ENCODE peak calls at places on chromosomes 12 and 14, in ten cellular contexts. H is fibroblast of lung; E is body of pancreas; O is prostate gland; L is CD4-positive, alpha-beta memory T cell; U is H9; Y is tibial artery; Z is neuronal stem cell; F is lung; N is A549. G is an unnamed sample. For H3K4me1, the result is how much of the 10 kb centered on the place peaks cover.

GRCh38 chr14:20690848-20691640 is 2.5 kb downstream of the ANG start:
- DNase-seq in E (peak), L (peak), F (peak), Y (peak), U (no peak), Z (peak), N (peak), H (peak), O (peak), G (no peak)

GRCh38 chr12:64633940-64634337 is 23.6 kb downstream of the RASSF3 start:
- DNase-seq in O (peak), N (peak), F (peak), Y (peak), U (no peak), L (no peak), Z (no peak), E (peak), H (peak), G (peak)

GRCh38 chr14:100498068-100498467 is 89.1 kb downstream of the BEGAIN start:
- DNase-seq in U (no peak), H (no peak), L (no peak), E (no peak), Y (no peak), N (no peak), F (no peak), Z (no peak), O (no peak), G (no peak)

GRCh38 chr14:46861753-46862152 is 210.2 kb upstream of the RPL10L start:
- DNase-seq in Z (no peak), F (no peak), L (no peak), O (no peak), Y (no peak), U (no peak), H (no peak), N (no peak), E (no peak), G (no peak)

GRCh38 chr14:51095854-51096823 is 1.2 kb upstream of the TRIM9 start:
- DNase-seq in Y (peak), N (peak), Z (peak), E (no peak), O (no peak), U (peak), H (peak), L (no peak), F (no peak), G (peak)

GRCh38 chr14:53515264-53515663 is 362.1 kb upstream of the DDHD1 start:
- DNase-seq in E (no peak), Y (no peak), L (no peak), H (peak), N (no peak), Z (no peak), O (no peak), U (no peak), F (no peak), G (no peak)

GRCh38 chr14:93269341-93270068 is 62.4 kb downstream of the UBR7 start:
- DNase-seq in N (peak), O (no peak), F (no peak), E (no peak), U (no peak), H (peak), L (no peak), Y (peak), Z (no peak), G (no peak)

GRCh38 chr12:25557830-25558436 is 4.8 kb upstream of the LMNTD1 start:
- DNase-seq in U (no peak), Y (no peak), O (peak), E (peak), L (no peak), H (peak), N (peak), Z (peak), F (no peak), G (no peak)

GRCh38 chr12:117130806-117131205 is 31.6 kb upstream of the TESC start:
- DNase-seq in Y (no peak), F (no peak), E (no peak), N (no peak), L (no peak), Z (no peak), U (no peak), H (no peak), O (no peak), G (no peak)

GRCh38 chr14:104214411-104214810 is 76.0 kb downstream of the KIF26A start:
- DNase-seq in O (no peak), H (no peak), L (no peak), Y (no peak), F (no peak), Z (no peak), E (no peak), U (no peak), N (no peak), G (peak)

GRCh38 chr14:53011053-53011462 is 60.2 kb upstream of the FERMT2 start:
- DNase-seq in U (peak), F (peak), H (peak), Y (peak), E (peak), Z (peak), O (no peak), N (peak), L (no peak), G (peak)

GRCh38 chr12:104006929-104007328 is 41.3 kb downstream of the TDG start:
- DNase-seq in O (no peak), F (no peak), E (no peak), L (no peak), Z (no peak), N (peak), U (no peak), Y (no peak), H (peak), G (no peak)

GRCh38 chr12:101933866-101934514 is 56.6 kb downstream of the DRAM1 start:
- DNase-seq in E (no peak), F (no peak), Y (peak), O (no peak), N (no peak), U (no peak), H (no peak), L (no peak), Z (no peak), G (peak)

GRCh38 chr14:39265741-39266588 is 32.2 kb downstream of the MIA2 start:
- DNase-seq in E (no peak), Z (no peak), O (no peak), L (no peak), F (no peak), N (no peak), H (peak), U (no peak), Y (no peak), G (no peak)

GRCh38 chr12:131458931-131459575 is 251.8 kb upstream of the SFSWAP start:
- DNase-seq in L (no peak), E (no peak), U (peak), Z (no peak), Y (no peak), H (no peak), O (no peak), F (no peak), N (no peak), G (no peak)

GRCh38 chr12:122350444-122350843 is 72.0 kb downstream of the CLIP1 start:
- DNase-seq in N (no peak), L (no peak), F (no peak), O (no peak), Y (peak), Z (no peak), U (no peak), H (peak), E (no peak), G (peak)

GRCh38 chr12:12717586-12718381 is 616 bp downstream of the CDKN1B start:
- DNase-seq in N (no peak), H (no peak), F (no peak), U (peak), Z (no peak), E (peak), O (no peak), L (peak), Y (peak), G (peak)
- H3K4me1 ChIP-seq in N (half or more), H (under half), F (under half), U (under half), Z (under half), E (half or more), O (under half), L (under half), Y (half or more), G (under half)

GRCh38 chr12:119047641-119048040 is 66.3 kb downstream of the SRRM4 start:
- DNase-seq in F (no peak), Z (no peak), E (no peak), Y (no peak), U (no peak), N (no peak), L (no peak), O (no peak), H (no peak), G (no peak)

GRCh38 chr12:119055977-119056376 is 74.6 kb downstream of the SRRM4 start:
- DNase-seq in Y (no peak), F (no peak), L (no peak), O (no peak), E (no peak), H (no peak), Z (no peak), U (no peak), N (no peak), G (no peak)

GRCh38 chr12:119052001-119052400 is 70.7 kb downstream of the SRRM4 start:
- DNase-seq in N (no peak), Z (no peak), E (no peak), O (no peak), L (no peak), Y (no peak), U (no peak), F (no peak), H (no peak), G (no peak)

GRCh38 chr12:119050663-119051062 is 69.3 kb downstream of the SRRM4 start:
- DNase-seq in U (no peak), Y (no peak), L (no peak), E (no peak), H (no peak), Z (no peak), F (no peak), N (no peak), O (no peak), G (no peak)

DNA sequence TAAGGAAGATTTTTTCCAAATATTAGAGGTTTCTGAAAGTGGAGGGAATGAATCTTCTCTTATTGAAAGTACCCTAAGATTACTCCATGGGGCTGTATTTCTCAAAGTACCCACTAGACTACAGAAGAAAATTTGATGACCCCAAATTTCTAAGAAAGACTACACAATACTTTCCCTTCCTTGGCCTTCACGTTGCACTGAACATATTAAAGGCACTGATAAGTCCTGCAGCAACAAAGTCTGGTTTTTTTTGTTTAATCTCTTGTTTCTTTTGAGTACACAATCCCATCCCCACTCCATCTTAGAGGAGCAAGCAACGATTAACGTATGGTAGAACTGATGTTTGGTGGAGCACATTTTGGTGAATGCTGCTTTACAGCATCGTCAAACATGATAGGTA is 70.1 kb downstream of the SRRM4 start:
- DNase-seq in E (no peak), N (no peak), L (no peak), H (no peak), F (no peak), Z (no peak), O (no peak), U (no peak), Y (no peak), G (no peak)
- H3K27ac ChIP-seq in E (no peak), N (no peak), L (no peak), H (no peak), F (no peak), Z (no peak), O (no peak), U (no peak), Y (no peak), G (no peak)

DNA sequence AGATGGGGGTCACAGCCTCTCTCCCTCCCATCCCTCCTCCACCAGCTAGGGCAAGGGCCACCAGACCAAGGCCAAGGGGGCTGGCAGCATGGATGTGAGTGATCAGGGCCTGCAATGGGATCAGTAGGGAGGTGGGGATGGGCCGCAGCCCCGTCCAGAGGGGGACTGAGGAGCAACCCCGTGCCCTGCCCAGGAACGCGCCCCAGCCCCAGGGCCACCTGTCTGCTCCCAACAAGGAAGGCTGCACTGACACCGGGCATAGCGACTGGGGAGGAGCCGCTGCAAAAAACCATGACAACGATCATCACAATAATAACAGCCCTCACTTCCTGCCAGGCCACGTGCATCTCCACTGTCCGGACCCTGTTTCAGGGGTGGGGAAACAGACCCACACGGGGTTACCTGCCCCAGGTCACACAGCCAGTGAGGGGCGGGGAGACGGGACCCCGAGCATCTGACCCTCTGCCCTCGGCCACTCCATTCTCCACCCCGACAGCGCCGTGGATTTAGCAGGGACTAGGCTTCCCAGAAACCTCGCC is 24.3 kb downstream of the NCOR2 start:
- DNase-seq in Z (no peak), Y (no peak), F (no peak), U (no peak), N (peak), O (no peak), E (no peak), L (peak), H (no peak), G (peak)
- H3K4me1 ChIP-seq in Z (under half), Y (half or more), F (under half), U (under half), N (half or more), O (under half), E (under half), L (half or more), H (under half), G (under half)

DNA sequence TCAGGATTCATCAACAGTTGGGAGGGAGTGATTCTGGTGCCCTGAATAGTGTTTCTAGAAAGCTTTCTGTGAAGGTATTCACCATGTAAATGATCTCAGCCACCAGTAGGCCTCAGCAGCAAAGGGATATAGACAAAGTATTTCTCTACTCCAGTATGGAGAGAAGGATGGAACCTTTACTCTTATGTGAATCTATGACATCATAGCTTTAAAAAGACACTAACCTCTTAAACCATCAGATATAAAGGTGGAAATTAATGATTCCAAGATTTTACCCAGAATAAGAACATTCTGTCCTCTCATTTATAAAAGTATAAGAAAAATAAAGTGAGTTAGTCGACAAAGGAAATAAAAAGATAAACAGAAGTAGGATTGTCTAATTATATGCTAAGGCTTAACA is 4.6 kb downstream of the GPR65 start:
- DNase-seq in F (no peak), O (no peak), U (no peak), Y (no peak), Z (no peak), H (no peak), N (no peak), E (no peak), L (no peak), G (no peak)
- H3K27ac ChIP-seq in F (no peak), O (no peak), U (no peak), Y (no peak), Z (no peak), H (no peak), N (no peak), E (no peak), L (peak), G (no peak)

DNA sequence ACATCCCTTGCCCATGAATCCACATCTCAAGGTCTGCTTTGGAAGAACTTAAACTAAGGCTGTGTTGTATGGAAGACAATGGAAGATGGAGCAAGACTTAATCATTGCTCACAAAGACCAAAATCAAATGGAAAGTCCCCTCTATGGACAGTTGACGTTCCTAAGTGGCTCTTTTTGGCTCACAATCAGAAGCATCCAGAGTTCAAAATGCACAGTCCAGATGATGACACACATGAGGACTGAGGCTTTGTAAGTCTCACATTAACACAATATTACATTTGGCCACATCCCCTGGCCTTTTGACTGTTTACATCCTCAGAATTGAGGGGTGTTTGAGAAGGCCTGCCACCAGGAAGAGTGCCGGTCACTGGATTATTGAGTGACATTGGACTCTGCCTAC is 122.3 kb upstream of the CPM start:
- DNase-seq in F (no peak), O (no peak), U (no peak), L (no peak), N (no peak), Z (no peak), Y (no peak), H (no peak), E (no peak), G (no peak)
- H3K4me1 ChIP-seq in F (under half), O (under half), U (under half), L (under half), N (under half), Z (under half), Y (under half), H (under half), E (under half), G (under half)

GRCh38 chr12:59122784-59123183 is 202.5 kb upstream of the LRIG3 start:
- DNase-seq in Z (no peak), E (no peak), N (no peak), L (no peak), Y (no peak), U (no peak), F (no peak), H (no peak), O (no peak), G (no peak)
- H3K27ac ChIP-seq in Z (no peak), E (no peak), N (no peak), L (no peak), Y (peak), U (no peak), F (no peak), H (no peak), O (no peak), G (no peak)

GRCh38 chr12:52440821-52441319 is 6.7 kb upstream of the KRT75 start:
- DNase-seq in H (no peak), Z (no peak), E (no peak), O (no peak), N (no peak), L (no peak), U (no peak), Y (no peak), F (no peak), G (no peak)

GRCh38 chr12:52442600-52443061 is 8.5 kb upstream of the KRT75 start:
- DNase-seq in F (no peak), O (no peak), E (peak), N (peak), U (peak), H (peak), Z (no peak), Y (no peak), L (no peak), G (peak)

GRCh38 chr12:52439420-52439819 is 5.2 kb upstream of the KRT75 start:
- DNase-seq in U (no peak), E (no peak), O (no peak), L (no peak), N (no peak), Z (no peak), Y (no peak), F (no peak), H (no peak), G (no peak)

GRCh38 chr12:52439845-52440244 is 5.7 kb upstream of the KRT75 start:
- DNase-seq in L (no peak), Y (no peak), Z (no peak), H (no peak), O (no peak), U (no peak), E (no peak), N (no peak), F (no peak), G (no peak)

DNA sequence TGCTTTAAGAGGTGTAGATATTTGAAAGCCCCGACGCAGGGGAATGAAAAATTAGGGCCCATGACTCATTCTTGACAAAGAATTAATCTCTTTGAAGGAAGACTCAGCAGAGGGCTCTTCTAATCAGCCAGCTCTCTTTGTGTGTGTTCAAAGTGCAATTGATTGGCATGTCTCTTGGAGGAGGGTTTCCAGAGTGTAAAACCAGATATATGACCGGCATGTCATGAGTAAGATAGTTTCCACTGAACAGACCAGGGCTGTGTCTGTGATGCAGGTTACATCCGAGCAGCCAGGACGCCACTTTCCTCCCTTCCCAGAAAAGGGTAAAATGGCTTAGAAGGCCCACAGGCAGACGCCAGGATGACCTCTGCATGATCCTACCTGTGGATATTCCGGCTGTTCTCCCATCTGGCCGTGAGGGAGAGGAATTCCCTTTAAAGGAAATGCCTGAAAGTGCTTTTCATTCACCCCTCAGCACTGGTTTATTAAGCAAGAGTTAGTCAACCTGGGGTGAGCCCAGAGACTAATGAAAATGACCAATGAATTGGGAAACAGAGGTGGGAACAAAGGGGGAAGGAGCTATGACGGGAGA is 7.2 kb upstream of the KRT75 start:
- DNase-seq in Y (no peak), O (no peak), L (no peak), H (no peak), E (no peak), U (no peak), Z (no peak), F (no peak), N (no peak), G (no peak)
- H3K4me1 ChIP-seq in Y (under half), O (under half), L (under half), H (under half), E (under half), U (under half), Z (under half), F (under half), N (under half), G (under half)

GRCh38 chr12:41479431-41479830 is 291.3 kb downstream of the PDZRN4 start:
- DNase-seq in N (no peak), F (no peak), H (no peak), L (no peak), Z (no peak), Y (no peak), E (no peak), U (no peak), O (no peak), G (no peak)

GRCh38 chr12:41473441-41473840 is 285.3 kb downstream of the PDZRN4 start:
- DNase-seq in U (no peak), F (no peak), N (no peak), O (no peak), L (no peak), Z (no peak), E (no peak), Y (no peak), H (no peak), G (no peak)

GRCh38 chr12:41476499-41476898 is 288.4 kb downstream of the PDZRN4 start:
- DNase-seq in H (no peak), O (no peak), L (no peak), Z (no peak), Y (no peak), U (no peak), F (no peak), E (no peak), N (no peak), G (no peak)
- H3K27ac ChIP-seq in H (no peak), O (no peak), L (no peak), Z (no peak), Y (no peak), U (no peak), F (no peak), E (no peak), N (no peak), G (no peak)

GRCh38 chr12:196436-196835 is 17.5 kb downstream of the SLC6A12 start:
- DNase-seq in E (no peak), Z (no peak), F (no peak), O (no peak), U (no peak), H (no peak), N (no peak), L (no peak), Y (no peak), G (no peak)

GRCh38 chr12:197347-197746 is 16.6 kb downstream of the SLC6A12 start:
- DNase-seq in N (no peak), U (no peak), E (no peak), O (no peak), Z (no peak), Y (no peak), H (no peak), F (no peak), L (no peak), G (no peak)

GRCh38 chr12:195951-196350 is 18.0 kb downstream of the SLC6A12 start:
- DNase-seq in F (no peak), L (no peak), U (no peak), O (no peak), H (no peak), E (no peak), Y (no peak), N (no peak), Z (no peak), G (no peak)

GRCh38 chr12:198708-199107 is 15.2 kb downstream of the SLC6A12 start:
- DNase-seq in F (no peak), H (no peak), U (no peak), Z (no peak), N (no peak), E (peak), L (no peak), Y (no peak), O (no peak), G (no peak)

GRCh38 chr12:197911-198695 is 15.9 kb downstream of the SLC6A12 start:
- DNase-seq in N (no peak), U (no peak), Z (no peak), Y (no peak), F (no peak), L (no peak), O (no peak), H (no peak), E (no peak), G (no peak)
- H3K4me1 ChIP-seq in N (under half), U (under half), Z (under half), Y (under half), F (under half), L (under half), O (under half), H (under half), E (under half), G (under half)

G was measured in right cardiac atrium.